ENCODE peak calls at places on chromosomes 1 and 21, in five cellular contexts. I is AG04450, X is OCI-LY7, H is heart left ventricle, O is neuronal stem cell. G is an unnamed sample.
A peak's percentile ranks its signal among the peaks of the same experiment; 100 is the strongest.

GRCh38 chr1:244970236-244970652 is 105.9 kb upstream of the HNRNPU start:
- DNase-seq in O (peak; percentile 93), X (peak; percentile 80), H (peak; percentile 84), I (peak; percentile 20), G (no peak)

GRCh38 chr1:155131285-155131684 is 3.6 kb downstream of the EFNA1 start:
- DNase-seq in O (no peak), X (no peak), H (peak; percentile 78), I (no peak), G (no peak)

GRCh38 chr1:54268714-54269297 is 68.8 kb downstream of the MRPL37 start:
- DNase-seq in H (no peak), I (no peak), O (no peak), X (no peak), G (no peak)

GRCh38 chr1:162035241-162035640 is 11.6 kb upstream of the OLFML2B start:
- DNase-seq in X (no peak), O (no peak), H (no peak), I (no peak), G (no peak)

GRCh38 chr1:3409737-3410434 is 44.6 kb upstream of the ARHGEF16 start:
- DNase-seq in I (no peak), O (no peak), X (no peak), H (peak; percentile 68), G (no peak)

GRCh38 chr1:50348449-50349241 is 74.6 kb downstream of the DMRTA2 start:
- DNase-seq in H (peak; percentile 36), I (peak; percentile 46), X (peak; percentile 67), O (peak; percentile 83), G (peak; percentile 49)

GRCh38 chr1:197526736-197527371 is 248.4 kb downstream of the DENND1B start:
- DNase-seq in O (no peak), H (no peak), I (peak; percentile 1), X (peak; percentile 61), G (no peak)

GRCh38 chr1:210633636-210634035 is 304.9 kb downstream of the HHAT start:
- DNase-seq in H (peak; percentile 62), O (no peak), I (no peak), X (no peak), G (no peak)

GRCh38 chr1:209291715-209292114 is 291.8 kb upstream of the CAMK1G start:
- DNase-seq in I (no peak), O (no peak), H (no peak), X (no peak), G (no peak)

GRCh38 chr1:61124078-61124477 is 41.7 kb downstream of the NFIA start:
- DNase-seq in I (no peak), O (no peak), X (no peak), H (no peak), G (no peak)

GRCh38 chr1:50970927-50971582 is 1.0 kb downstream of the CDKN2C start:
- DNase-seq in I (no peak), H (no peak), X (peak; percentile 24), O (no peak), G (no peak)

GRCh38 chr1:200959341-200959985 is 64.1 kb downstream of the KIF21B start:
- DNase-seq in H (no peak), X (no peak), O (no peak), I (no peak), G (no peak)

GRCh38 chr1:156704930-156705320 is 458 bp downstream of the CRABP2 start:
- DNase-seq in O (no peak), H (peak; percentile 60), I (no peak), X (no peak), G (no peak)

GRCh38 chr1:118947003-118947765 is 41.0 kb downstream of the TBX15 start:
- DNase-seq in I (no peak), H (no peak), X (no peak), O (no peak), G (no peak)

GRCh38 chr1:118948351-118948750 is 39.8 kb downstream of the TBX15 start:
- DNase-seq in O (no peak), I (no peak), H (no peak), X (no peak), G (no peak)

GRCh38 chr1:118948796-118949195 is 39.3 kb downstream of the TBX15 start:
- DNase-seq in X (no peak), I (no peak), H (no peak), O (no peak), G (no peak)

GRCh38 chr1:118949317-118949716 is 38.8 kb downstream of the TBX15 start:
- DNase-seq in H (peak; percentile 34), X (no peak), I (no peak), O (no peak), G (no peak)

DNA sequence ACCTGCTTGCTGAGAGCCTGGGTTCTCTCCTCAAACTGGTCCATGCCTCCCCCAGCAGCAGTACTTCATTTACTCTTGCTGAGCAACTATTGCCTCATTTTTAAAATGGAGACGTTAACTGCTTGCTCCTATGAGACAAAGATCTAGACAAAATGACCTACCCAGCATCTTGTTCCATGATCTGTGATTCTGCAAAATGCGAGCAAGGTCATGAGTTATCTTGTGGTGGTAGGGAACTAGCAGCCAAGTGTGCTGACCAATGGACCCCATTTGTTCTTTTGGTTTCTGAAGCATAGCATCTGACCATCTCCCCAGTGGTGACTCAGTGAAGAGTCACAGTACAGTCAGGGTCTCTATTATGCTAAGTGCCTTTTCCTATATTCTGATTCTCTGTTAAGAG is 40.4 kb downstream of the TBX15 start:
- DNase-seq in H (no peak), I (no peak), X (no peak), O (no peak), G (no peak)
- H3K27ac ChIP-seq in H (no peak overlapping the region), I (no peak overlapping the region), X (no peak overlapping the region), O (no peak overlapping the region), G (no peak overlapping the region)

GRCh38 chr1:81666586-81666985 is 134.1 kb upstream of the ADGRL2 start:
- DNase-seq in O (no peak), I (no peak), H (no peak), X (no peak), G (no peak)

GRCh38 chr1:81664341-81664740 is 136.4 kb upstream of the ADGRL2 start:
- DNase-seq in H (no peak), X (no peak), O (no peak), I (no peak), G (no peak)

GRCh38 chr1:81660286-81660685 is 140.4 kb upstream of the ADGRL2 start:
- DNase-seq in H (no peak), I (no peak), X (no peak), O (no peak), G (no peak)

GRCh38 chr1:81662913-81663526 is 137.7 kb upstream of the ADGRL2 start:
- DNase-seq in H (no peak), I (no peak), O (no peak), X (no peak), G (no peak)
- H3K27ac ChIP-seq in H (no peak overlapping the region), I (no peak overlapping the region), O (no peak overlapping the region), X (no peak overlapping the region), G (no peak overlapping the region)

GRCh38 chr1:221829327-221830011 is 87.6 kb upstream of the DUSP10 start:
- DNase-seq in I (peak; percentile 70), X (no peak), O (no peak), H (no peak), G (no peak)

GRCh38 chr1:221824025-221824424 is 82.1 kb upstream of the DUSP10 start:
- DNase-seq in H (no peak), O (no peak), X (no peak), I (no peak), G (no peak)

GRCh38 chr1:221823566-221823965 is 81.7 kb upstream of the DUSP10 start:
- DNase-seq in H (no peak), X (no peak), I (no peak), O (no peak), G (no peak)

GRCh38 chr1:221824909-221825308 is 83.0 kb upstream of the DUSP10 start:
- DNase-seq in X (no peak), I (no peak), H (no peak), O (no peak), G (no peak)

GRCh38 chr1:221827307-221827642 is 85.4 kb upstream of the DUSP10 start:
- DNase-seq in H (no peak), X (no peak), I (no peak), O (no peak), G (no peak)
- H3K27ac ChIP-seq in H (peak overlapping the region; percentile 54), X (no peak overlapping the region), I (no peak overlapping the region), O (no peak overlapping the region), G (peak overlapping the region; percentile 53)

DNA sequence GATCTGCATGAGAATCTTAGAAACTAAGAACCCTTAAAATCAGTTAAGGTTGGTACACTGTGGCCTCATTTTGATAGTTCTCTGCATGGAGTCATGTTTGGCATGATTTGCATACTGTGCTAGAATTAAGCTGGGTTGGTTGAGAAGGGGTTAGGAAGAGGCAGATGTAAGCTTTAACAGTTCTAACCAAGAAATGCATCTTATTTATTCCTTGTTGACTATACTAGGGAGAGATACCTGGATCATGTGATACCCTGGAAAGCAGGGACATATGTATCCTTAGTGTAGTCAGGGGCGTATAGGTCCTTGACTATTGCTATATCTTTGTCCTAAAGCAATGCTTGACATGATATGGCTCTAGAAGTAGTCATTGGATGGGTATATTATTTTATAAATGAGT is 41.0 kb downstream of the CDC42 start:
- DNase-seq in X (no peak), O (no peak), I (no peak), H (no peak), G (no peak)
- H3K27ac ChIP-seq in X (no peak overlapping the region), O (no peak overlapping the region), I (no peak overlapping the region), H (no peak overlapping the region), G (no peak overlapping the region)

GRCh38 chr21:25465263-25465662 is 142.0 kb downstream of the MRPL39 start:
- DNase-seq in H (no peak), O (no peak), X (no peak), I (no peak), G (no peak)
- H3K27ac ChIP-seq in H (no peak overlapping the region), O (no peak overlapping the region), X (no peak overlapping the region), I (no peak overlapping the region), G (no peak overlapping the region)

G was measured in keratinocyte.